ENCODE peak calls at places on chromosomes 5 and 9, in seven cellular contexts. N, X, K, Z, J, Q and T are unnamed samples.
A peak's percentile ranks its signal among the peaks of the same experiment; 100 is the strongest.

GRCh38 chr5:73637565-73637964 is 11.6 kb downstream of the ARHGEF28 start:
- DNase-seq in X (no peak), K (no peak), J (no peak), N (no peak), Q (no peak), Z (no peak), T (no peak)

GRCh38 chr5:150734579-150735384 is 24.0 kb downstream of the DCTN4 start:
- DNase-seq in J (no peak), K (no peak), Z (no peak), N (no peak), X (no peak), Q (peak; percentile 40), T (no peak)

GRCh38 chr9:2234371-2234893 is 219.3 kb downstream of the SMARCA2 start:
- DNase-seq in Z (no peak), N (no peak), J (no peak), Q (no peak), X (no peak), K (no peak), T (no peak)

GRCh38 chr5:315488-316209 is 5.9 kb upstream of the AHRR start:
- DNase-seq in Z (no peak), N (no peak), Q (no peak), K (no peak), X (no peak), J (no peak), T (no peak)

GRCh38 chr5:137945825-137946224 is 56.6 kb downstream of the PKD2L2 start:
- DNase-seq in K (no peak), Q (no peak), X (no peak), N (no peak), Z (no peak), J (no peak), T (no peak)

GRCh38 chr5:140977003-140977402 is 10.7 kb downstream of the PCDHAC2 start:
- DNase-seq in Z (no peak), X (no peak), J (peak; percentile 59), K (no peak), Q (no peak), N (no peak), T (no peak)

GRCh38 chr5:38329132-38329715 is 70.9 kb downstream of the EGFLAM start:
- DNase-seq in K (no peak), N (no peak), J (peak; percentile 72), X (no peak), Z (no peak), Q (no peak), T (no peak)

GRCh38 chr5:68924490-68925145 is 169.2 kb upstream of the SLC30A5 start:
- DNase-seq in Z (no peak), X (no peak), N (peak; percentile 35), K (no peak), Q (peak; percentile 42), J (no peak), T (no peak)

GRCh38 chr5:180047667-180048066 is 23.9 kb downstream of the RNF130 start:
- DNase-seq in Z (peak; percentile 61), Q (peak; percentile 68), J (no peak), K (no peak), N (no peak), X (no peak), T (no peak)

GRCh38 chr5:142152383-142152730 is 43.8 kb downstream of the NDFIP1 start:
- DNase-seq in J (no peak), K (no peak), Q (no peak), N (no peak), Z (no peak), X (no peak), T (no peak)

GRCh38 chr9:27414215-27414731 is 109.8 kb upstream of the IFNK start:
- DNase-seq in J (no peak), Q (peak; percentile 38), K (no peak), X (no peak), N (no peak), Z (no peak), T (no peak)

GRCh38 chr5:57117601-57118000 is 56.3 kb upstream of the GPBP1 start:
- DNase-seq in N (no peak), Z (no peak), K (peak; percentile 37), J (no peak), Q (no peak), X (peak; percentile 85), T (peak; percentile 35)

GRCh38 chr9:71672573-71672972 is 95.7 kb downstream of the CEMIP2 start:
- DNase-seq in Z (no peak), K (no peak), X (no peak), N (no peak), Q (no peak), J (no peak), T (no peak)

GRCh38 chr9:95785209-95785608 is 90.3 kb upstream of the ERCC6L2 start:
- DNase-seq in Q (no peak), X (no peak), N (no peak), K (no peak), J (no peak), Z (no peak), T (no peak)

GRCh38 chr5:96752341-96753016 is 55.3 kb downstream of the ERAP1 start:
- DNase-seq in X (peak; percentile 71), Q (no peak), Z (peak; percentile 46), J (peak; percentile 66), N (no peak), K (peak; percentile 13), T (peak; percentile 66)

GRCh38 chr5:1007681-1008450 is 736 bp upstream of the NKD2 start:
- DNase-seq in Z (no peak), X (no peak), J (no peak), Q (peak; percentile 33), K (no peak), N (no peak), T (no peak)

GRCh38 chr9:86093788-86094555 is 5.4 kb downstream of the GOLM1 start:
- DNase-seq in J (no peak), Q (peak; percentile 33), X (no peak), K (no peak), N (no peak), Z (no peak), T (no peak)

GRCh38 chr5:119271758-119272730 is 83.8 kb upstream of the TNFAIP8 start:
- DNase-seq in J (no peak), Q (no peak), Z (no peak), N (no peak), X (no peak), K (no peak), T (no peak)

GRCh38 chr5:52787600-52788504 is at the start of the genes ITGA1 and PELO:
- DNase-seq in N (peak; percentile 71), K (peak; percentile 41), Z (peak; percentile 49), X (peak; percentile 35), Q (peak; percentile 87), J (peak; percentile 88), T (peak; percentile 45)

GRCh38 chr9:95003694-95004451 is 277.4 kb downstream of the AOPEP start:
- DNase-seq in X (no peak), Z (no peak), K (no peak), J (peak; percentile 75), Q (peak; percentile 64), N (no peak), T (peak; percentile 62)

GRCh38 chr5:134504629-134505300 is 20.7 kb upstream of the JADE2 start:
- DNase-seq in Q (no peak), J (no peak), N (no peak), K (no peak), X (no peak), Z (no peak), T (no peak)

GRCh38 chr9:15160673-15161072 is 146.3 kb downstream of the TTC39B start:
- DNase-seq in K (no peak), N (no peak), J (no peak), Q (no peak), X (no peak), Z (peak; percentile 13), T (no peak)

GRCh38 chr5:163024936-163025335 is 412.5 kb upstream of the CCNG1 start:
- DNase-seq in Q (no peak), J (no peak), Z (no peak), X (no peak), N (no peak), K (no peak), T (no peak)

GRCh38 chr9:120713257-120714087 is 798 bp downstream of the MEGF9 start:
- DNase-seq in Q (peak; percentile 48), X (peak; percentile 17), N (no peak), J (peak; percentile 50), Z (no peak), K (peak; percentile 14), T (peak; percentile 12)

GRCh38 chr9:133991964-133992779 is at the start of gene VAV2:
- DNase-seq in K (peak; percentile 17), Q (peak; percentile 77), Z (no peak), J (peak; percentile 57), N (no peak), X (peak; percentile 38), T (peak; percentile 37)

GRCh38 chr9:34047864-34048729 is 590 bp downstream of the UBAP2 start:
- DNase-seq in J (peak; percentile 69), Z (no peak), Q (peak; percentile 39), N (no peak), X (peak; percentile 60), K (peak; percentile 27), T (peak; percentile 54)

GRCh38 chr5:157576678-157577077 is 1.1 kb upstream of the ADAM19 start:
- DNase-seq in K (no peak), X (no peak), Q (no peak), Z (no peak), N (no peak), J (no peak), T (no peak)

GRCh38 chr5:146447734-146448380 is 724 bp downstream of the TCERG1 start:
- DNase-seq in K (no peak), X (peak; percentile 48), Q (no peak), Z (no peak), J (peak; percentile 33), N (no peak), T (peak; percentile 63)

GRCh38 chr9:127755558-127756060 is 20.5 kb upstream of the TOR2A start:
- DNase-seq in Q (no peak), X (no peak), N (no peak), Z (no peak), K (no peak), J (no peak), T (no peak)

GRCh38 chr5:141359790-141360426 is at the start of gene PCDHGB2:
- DNase-seq in Q (no peak), J (peak; percentile 41), Z (no peak), X (no peak), N (no peak), K (no peak), T (peak; percentile 50)

GRCh38 chr9:137511758-137512463 is 38.3 kb downstream of the PNPLA7 start:
- DNase-seq in Q (no peak), K (no peak), J (no peak), Z (no peak), N (no peak), X (no peak), T (no peak)

GRCh38 chr5:2697041-2697440 is 54.4 kb downstream of the IRX2 start:
- DNase-seq in X (no peak), Z (no peak), Q (no peak), N (no peak), K (no peak), J (no peak), T (no peak)

GRCh38 chr5:128487041-128487440 is 51.0 kb downstream of the FBN2 start:
- DNase-seq in X (no peak), K (no peak), J (no peak), Z (no peak), N (no peak), Q (no peak), T (no peak)